ENCODE peak calls at places on chromosome 2, in four cellular contexts. One of them, this sample, is unnamed.

GRCh38 chr2:99554238-99554637 is 64.4 kb upstream of the REV1 start:
- DNase-seq in body of pancreas: no peak
- DNase-seq in testis: no peak
- DNase-seq in uterus: no peak
- DNase-seq in this sample: no peak

GRCh38 chr2:174682578-174683391 is 81.5 kb downstream of the CHRNA1 start:
- DNase-seq in body of pancreas: peak; percentile 61
- DNase-seq in testis: peak; percentile 75
- DNase-seq in uterus: peak; percentile 78
- DNase-seq in this sample: peak; percentile 55

GRCh38 chr2:44789971-44790721 is 151.4 kb upstream of the SIX3 start:
- DNase-seq in body of pancreas: no peak
- DNase-seq in testis: no peak
- DNase-seq in uterus: no peak
- DNase-seq in this sample: no peak

GRCh38 chr2:189116059-189116458 is 63.5 kb downstream of the COL5A2 start:
- DNase-seq in body of pancreas: no peak
- DNase-seq in testis: no peak
- DNase-seq in uterus: no peak
- DNase-seq in this sample: no peak

GRCh38 chr2:229731916-229732315 is 17.6 kb upstream of the DNER start:
- DNase-seq in body of pancreas: no peak
- DNase-seq in testis: no peak
- DNase-seq in uterus: no peak
- DNase-seq in this sample: no peak

GRCh38 chr2:126657146-126657635 is 1.2 kb downstream of the GYPC start:
- DNase-seq in body of pancreas: peak; percentile 40
- DNase-seq in testis: peak; percentile 44
- DNase-seq in uterus: peak; percentile 61
- DNase-seq in this sample: no peak

GRCh38 chr2:59693176-59693959 is 860.1 kb downstream of the BCL11A start:
- DNase-seq in body of pancreas: no peak
- DNase-seq in testis: no peak
- DNase-seq in uterus: no peak
- DNase-seq in this sample: no peak

GRCh38 chr2:70937866-70938579 is 2.3 kb downstream of the ATP6V1B1 start:
- DNase-seq in body of pancreas: no peak
- DNase-seq in testis: no peak
- DNase-seq in uterus: no peak
- DNase-seq in this sample: no peak

GRCh38 chr2:232528746-232529445 is 2.9 kb downstream of the CHRND start:
- DNase-seq in body of pancreas: no peak
- DNase-seq in testis: no peak
- DNase-seq in uterus: no peak
- DNase-seq in this sample: no peak

GRCh38 chr2:109482371-109482841 is 131.4 kb downstream of the SEPTIN10 start:
- DNase-seq in body of pancreas: no peak
- DNase-seq in testis: peak; percentile 48
- DNase-seq in uterus: no peak
- DNase-seq in this sample: peak; percentile 86

GRCh38 chr2:231129216-231129615 is 4.4 kb upstream of the HTR2B start:
- DNase-seq in body of pancreas: no peak
- DNase-seq in testis: no peak
- DNase-seq in uterus: no peak
- DNase-seq in this sample: no peak
- H3K4me1 ChIP-seq in body of pancreas: peaks cover 3% of the 10 kb centered on the region
- H3K4me1 ChIP-seq in testis: peaks cover 11% of the 10 kb centered on the region
- H3K4me1 ChIP-seq in uterus: no peaks in the 10 kb centered on the region
- H3K4me1 ChIP-seq in this sample: peaks cover 36% of the 10 kb centered on the region

DNA sequence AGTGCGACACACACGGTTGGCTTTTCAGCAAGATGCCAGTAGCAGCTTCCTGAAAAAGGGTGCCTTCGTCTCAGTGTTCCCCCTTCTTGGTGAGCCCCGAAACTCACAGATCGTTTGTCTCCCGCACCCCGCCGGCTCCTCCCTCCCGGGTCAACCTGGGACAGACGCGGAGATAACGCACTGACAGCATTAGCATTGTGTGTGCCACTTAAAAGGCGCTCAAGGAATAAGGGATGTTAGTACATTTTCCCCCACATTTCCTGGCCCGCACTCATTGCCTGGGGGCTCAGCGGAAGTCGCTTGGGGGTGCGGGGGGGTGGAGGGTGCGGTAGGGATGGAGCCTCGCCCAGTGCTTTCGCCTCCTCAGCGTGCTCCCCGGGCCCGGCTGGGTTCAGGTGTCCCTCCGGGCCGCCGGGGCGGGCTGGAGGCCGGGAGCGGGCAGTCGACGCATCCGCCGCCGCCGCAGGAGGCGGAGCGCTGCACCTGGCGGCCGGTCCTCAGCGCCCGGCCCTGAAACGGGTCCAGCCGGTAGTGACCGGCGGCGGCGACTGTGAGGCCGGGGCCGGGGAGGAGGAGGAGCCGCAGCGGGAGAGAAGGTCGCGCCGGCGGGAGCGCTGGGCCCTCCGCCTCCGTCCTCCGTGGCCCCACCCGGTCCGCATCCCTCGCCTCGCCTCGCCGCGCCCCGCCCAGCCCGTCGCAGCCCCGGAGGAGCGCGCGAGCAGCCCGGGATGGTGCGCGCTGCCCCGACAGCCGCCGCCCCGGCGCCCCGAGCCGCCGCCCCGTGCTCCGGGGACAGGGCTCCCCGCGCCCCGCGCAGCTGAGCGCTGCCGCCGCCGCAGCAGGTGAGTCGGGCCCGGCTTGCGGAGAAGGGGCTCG is at the start of gene MFSD6:
- DNase-seq in body of pancreas: peak; percentile 67
- DNase-seq in testis: peak; percentile 45
- DNase-seq in uterus: peak; percentile 52
- DNase-seq in this sample: no peak
- TF ChIP-seq POLR2A in body of pancreas: peak; percentile 22
- TF ChIP-seq POLR2A in testis: no peak
- TF ChIP-seq POLR2A in uterus: no peak
- TF ChIP-seq POLR2A in this sample: no peak

GRCh38 chr2:47311764-47312503 is 91.0 kb upstream of the MSH2 start:
- DNase-seq in body of pancreas: no peak
- DNase-seq in testis: no peak
- DNase-seq in uterus: no peak
- DNase-seq in this sample: no peak

GRCh38 chr2:47315490-47315889 is 87.5 kb upstream of the MSH2 start:
- DNase-seq in body of pancreas: no peak
- DNase-seq in testis: no peak
- DNase-seq in uterus: no peak
- DNase-seq in this sample: no peak

GRCh38 chr2:47312504-47312875 is 90.5 kb upstream of the MSH2 start:
- DNase-seq in body of pancreas: no peak
- DNase-seq in testis: no peak
- DNase-seq in uterus: no peak
- DNase-seq in this sample: no peak

GRCh38 chr2:47313141-47313691 is 89.7 kb upstream of the MSH2 start:
- DNase-seq in body of pancreas: peak; percentile 60
- DNase-seq in testis: no peak
- DNase-seq in uterus: no peak
- DNase-seq in this sample: no peak

GRCh38 chr2:47313728-47314127 is 89.2 kb upstream of the MSH2 start:
- DNase-seq in body of pancreas: no peak
- DNase-seq in testis: no peak
- DNase-seq in uterus: no peak
- DNase-seq in this sample: no peak
- H3K4me1 ChIP-seq in body of pancreas: peaks cover 27% of the 10 kb centered on the region
- H3K4me1 ChIP-seq in testis: peaks cover 25% of the 10 kb centered on the region
- H3K4me1 ChIP-seq in uterus: no peaks in the 10 kb centered on the region
- H3K4me1 ChIP-seq in this sample: no peaks in the 10 kb centered on the region

GRCh38 chr2:27050996-27051901 is at the start of gene AGBL5:
- DNase-seq in body of pancreas: peak; percentile 95
- DNase-seq in testis: peak; percentile 98
- DNase-seq in uterus: peak; percentile 98
- DNase-seq in this sample: peak; percentile 96
- TF ChIP-seq POLR2A in body of pancreas: peak; percentile 61
- TF ChIP-seq POLR2A in testis: no peak
- TF ChIP-seq POLR2A in uterus: peak; percentile 63
- TF ChIP-seq POLR2A in this sample: no peak